ENCODE peak calls at places on chromosomes 11 and 22, in nine cellular contexts. S is PC-3, F is hepatocyte, M is OCI-LY7, J is GM23248, A is SK-N-SH, Y is GM23338, X is HCT116, W is PC-9. Z is an unnamed sample. For H3K9me2, the result is how much of the 10 kb centered on the place peaks cover.

GRCh38 chr11:70031631-70032469 is 46.3 kb upstream of the ANO1 start:
- DNase-seq in M (no peak), S (no peak), W (no peak), F (no peak), A (no peak), J (no peak), Y (no peak), X (no peak), Z (no peak)

GRCh38 chr11:44539971-44540370 is 25.5 kb upstream of the CD82 start:
- DNase-seq in Y (no peak), M (no peak), A (no peak), W (no peak), J (no peak), X (no peak), F (no peak), S (no peak), Z (no peak)

GRCh38 chr11:64234840-64235379 is 526 bp downstream of the VEGFB start:
- DNase-seq in M (peak), X (no peak), A (peak), Y (peak), W (no peak), J (peak), S (peak), F (peak), Z (peak)

GRCh38 chr11:58912124-58912523 is 27.2 kb upstream of the GLYATL1 start:
- DNase-seq in S (peak), F (no peak), J (peak), M (no peak), Y (no peak), X (no peak), W (no peak), A (no peak), Z (no peak)

GRCh38 chr22:25134451-25134850 is 65.2 kb upstream of the CRYBB3 start:
- DNase-seq in W (no peak), Y (no peak), M (no peak), F (no peak), A (no peak), J (no peak), X (no peak), S (no peak), Z (no peak)

GRCh38 chr11:115963170-115963569 is 459.0 kb upstream of the CADM1 start:
- DNase-seq in M (no peak), J (no peak), S (no peak), A (no peak), X (no peak), Y (no peak), F (no peak), W (no peak), Z (no peak)

GRCh38 chr22:32270641-32271369 is 15.7 kb upstream of the SLC5A4 start:
- DNase-seq in S (no peak), M (no peak), X (no peak), J (no peak), F (no peak), A (no peak), W (no peak), Y (no peak), Z (no peak)

GRCh38 chr11:65524010-65524746 is 705 bp upstream of the SCYL1 start:
- DNase-seq in A (peak), S (no peak), X (no peak), F (no peak), Y (no peak), J (peak), W (no peak), M (no peak), Z (no peak)

GRCh38 chr11:94112182-94112960 is 16.3 kb upstream of the PANX1 start:
- DNase-seq in Y (no peak), W (no peak), A (no peak), S (no peak), F (no peak), X (no peak), J (no peak), M (no peak), Z (no peak)

GRCh38 chr22:30212363-30212995 is 34.1 kb downstream of the LIF start:
- DNase-seq in S (peak), M (no peak), X (peak), A (peak), F (peak), Y (no peak), W (peak), J (peak), Z (no peak)

GRCh38 chr11:107713009-107713408 is 1.2 kb upstream of the SLN start:
- DNase-seq in Y (no peak), F (no peak), M (no peak), S (no peak), A (no peak), X (no peak), J (no peak), W (no peak), Z (no peak)

GRCh38 chr11:69218271-69218682 is 62.5 kb downstream of the SMIM38 start:
- DNase-seq in F (no peak), J (no peak), W (no peak), Y (no peak), X (no peak), S (no peak), M (no peak), A (no peak), Z (no peak)

GRCh38 chr22:17192186-17192585 is 27.0 kb downstream of the ADA2 start:
- DNase-seq in A (no peak), J (no peak), Y (no peak), S (no peak), X (no peak), F (no peak), M (no peak), W (no peak), Z (no peak)

GRCh38 chr11:131025020-131025419 is 108.7 kb upstream of the SNX19 start:
- DNase-seq in A (peak), J (peak), W (no peak), Y (peak), X (no peak), M (peak), F (peak), S (peak), Z (no peak)

GRCh38 chr11:74949748-74950127 is 672 bp downstream of the SPCS2 start:
- DNase-seq in A (peak), F (no peak), X (no peak), S (no peak), Y (peak), W (no peak), J (peak), M (peak), Z (peak)

GRCh38 chr22:41557401-41558240 is 3.2 kb upstream of the CSDC2 start:
- DNase-seq in W (no peak), J (peak), S (no peak), X (no peak), A (no peak), M (no peak), F (peak), Y (peak), Z (peak)

GRCh38 chr11:27174026-27174425 is 133.4 kb downstream of the BBOX1 start:
- DNase-seq in X (no peak), S (peak), Y (no peak), W (no peak), M (no peak), J (no peak), F (peak), A (no peak), Z (no peak)

GRCh38 chr22:37775785-37776638 is 31.7 kb upstream of the GCAT start:
- DNase-seq in S (peak), W (no peak), F (no peak), J (peak), Y (no peak), A (no peak), X (no peak), M (no peak), Z (no peak)

GRCh38 chr22:19879996-19880785 is 25.5 kb upstream of the GNB1L start:
- DNase-seq in J (no peak), W (no peak), F (no peak), S (no peak), A (peak), M (no peak), X (no peak), Y (no peak), Z (no peak)

GRCh38 chr11:84407091-84407490 is 1120.9 kb upstream of the CCDC90B start:
- DNase-seq in Y (no peak), F (no peak), S (no peak), J (no peak), M (no peak), W (no peak), A (no peak), X (no peak), Z (no peak)
- H3K9me2 ChIP-seq in Y (under half), F (under half), S (under half), J (under half), M (under half), W (under half), A (under half), X (under half), Z (under half)

GRCh38 chr11:13928566-13929251 is 33.8 kb upstream of the SPON1 start:
- DNase-seq in F (peak), J (peak), A (no peak), S (peak), M (peak), X (no peak), Y (no peak), W (peak), Z (no peak)

GRCh38 chr11:13927496-13927895 is 35.0 kb upstream of the SPON1 start:
- DNase-seq in A (no peak), S (no peak), Y (no peak), J (no peak), F (no peak), W (no peak), X (no peak), M (no peak), Z (no peak)

GRCh38 chr11:13931356-13931755 is 31.2 kb upstream of the SPON1 start:
- DNase-seq in F (no peak), A (no peak), Y (no peak), X (no peak), W (no peak), M (no peak), J (no peak), S (no peak), Z (no peak)

GRCh38 chr11:13924801-13925327 is 37.7 kb upstream of the SPON1 start:
- DNase-seq in W (no peak), S (no peak), F (no peak), J (no peak), A (no peak), X (no peak), M (peak), Y (no peak), Z (no peak)

GRCh38 chr11:13929551-13929950 is 33.0 kb upstream of the SPON1 start:
- DNase-seq in J (no peak), A (no peak), W (no peak), S (no peak), Y (no peak), M (no peak), X (no peak), F (no peak), Z (no peak)
- H3K9me2 ChIP-seq in J (under half), A (under half), W (under half), S (under half), Y (under half), M (under half), X (under half), F (under half), Z (under half)

GRCh38 chr22:34971456-34971855 is 94.5 kb upstream of the ISX start:
- DNase-seq in X (no peak), J (no peak), A (no peak), F (no peak), M (no peak), S (no peak), Y (no peak), W (no peak), Z (no peak)
- H3K9me2 ChIP-seq in X (under half), J (under half), A (under half), F (under half), M (under half), S (under half), Y (under half), W (under half), Z (under half)

GRCh38 chr11:2673871-2674471 is 25.8 kb downstream of the KCNQ1OT1 start:
- DNase-seq in X (no peak), W (no peak), A (no peak), F (no peak), S (no peak), M (no peak), Y (no peak), J (no peak), Z (no peak)
- H3K9me2 ChIP-seq in X (under half), W (under half), A (under half), F (under half), S (under half), M (under half), Y (under half), J (under half), Z (under half)

Z was measured in MM.1S.